ENCODE peak calls at places on chromosomes 11 and 22, in nine cellular contexts. Y, C, D, G, N, Z, B, L and T are unnamed samples.

GRCh38 chr11:119843760-119844330 is 114.8 kb upstream of the NECTIN1 start:
- DNase-seq in D (no peak), C (no peak), Y (no peak), G (no peak), L (no peak), Z (peak; percentile 20), N (no peak), B (no peak), T (no peak)

GRCh38 chr11:71238941-71239340 is 13.4 kb downstream of the SHANK2 start:
- DNase-seq in N (no peak), D (no peak), L (no peak), B (no peak), C (no peak), Z (no peak), Y (no peak), G (no peak), T (no peak)

GRCh38 chr11:57153448-57153847 is 28.3 kb upstream of the LRRC55 start:
- DNase-seq in C (no peak), D (no peak), L (no peak), Z (no peak), B (no peak), N (no peak), G (no peak), Y (no peak), T (no peak)

GRCh38 chr11:62245271-62245753 is 3.3 kb downstream of the SCGB1D2 start:
- DNase-seq in N (peak; percentile 24), L (no peak), B (no peak), G (no peak), Z (peak; percentile 24), C (no peak), Y (no peak), D (no peak), T (no peak)

GRCh38 chr11:87820026-87820425 is 355.2 kb downstream of the RAB38 start:
- DNase-seq in C (no peak), D (no peak), G (no peak), L (no peak), Z (no peak), N (no peak), B (no peak), Y (no peak), T (no peak)

GRCh38 chr11:93329936-93330445 is 551 bp upstream of the DEUP1 start:
- DNase-seq in G (no peak), L (no peak), Z (peak; percentile 2), Y (no peak), D (no peak), B (no peak), C (no peak), N (no peak), T (no peak)

GRCh38 chr22:38882480-38882879 is 10.5 kb upstream of the CBX6 start:
- DNase-seq in D (no peak), Y (no peak), G (no peak), C (no peak), B (no peak), Z (no peak), N (no peak), L (no peak), T (no peak)

GRCh38 chr22:35401863-35402262 is 1.9 kb downstream of the MCM5 start:
- DNase-seq in C (no peak), Z (no peak), L (no peak), G (no peak), Y (no peak), B (no peak), D (no peak), N (no peak), T (no peak)

GRCh38 chr22:37431811-37432707 is 4.8 kb upstream of the ELFN2 start:
- DNase-seq in C (peak; percentile 98), N (no peak), D (peak; percentile 100), L (peak; percentile 95), Z (peak; percentile 75), G (peak; percentile 99), B (no peak), Y (no peak), T (peak; percentile 95)

GRCh38 chr11:61325649-61326414 is 7.1 kb downstream of the DDB1 start:
- DNase-seq in D (no peak), L (no peak), G (no peak), C (no peak), N (no peak), B (no peak), Y (no peak), Z (no peak), T (no peak)

DNA sequence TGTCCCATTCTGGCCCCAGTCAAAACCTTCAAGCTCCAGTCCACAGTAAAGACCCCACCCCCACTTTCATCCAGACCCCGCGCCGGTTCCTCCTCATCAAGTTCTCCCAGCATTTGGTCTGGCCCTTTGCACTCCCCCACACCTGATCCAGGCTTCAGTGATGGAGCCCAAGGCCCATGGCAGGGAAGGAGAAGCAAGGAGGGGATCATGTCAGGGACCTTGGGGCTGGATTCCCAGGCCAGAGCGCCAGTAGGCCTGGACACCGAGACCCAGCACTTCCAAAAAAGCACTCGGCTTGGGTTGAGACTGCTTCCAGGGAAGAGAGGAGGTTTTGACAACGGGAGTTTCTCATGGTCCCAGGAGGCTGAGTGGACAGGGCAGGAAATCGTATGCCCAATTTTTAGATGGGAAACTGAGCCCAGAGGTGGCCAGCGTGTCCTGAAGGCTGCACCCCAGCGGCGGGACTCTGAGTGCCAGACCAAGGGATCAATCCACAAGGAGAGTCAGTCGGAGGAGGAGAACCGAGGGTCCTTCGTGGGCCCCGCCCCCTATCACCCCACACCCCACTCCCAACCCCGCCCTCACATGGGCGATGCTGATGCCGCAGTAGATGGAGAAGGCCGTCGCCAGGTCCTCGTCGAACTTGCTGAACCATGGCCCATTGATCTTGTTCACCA is 90.5 kb downstream of the PDE2A start:
- DNase-seq in N (no peak), B (no peak), G (no peak), L (no peak), D (no peak), Y (no peak), C (no peak), Z (no peak), T (no peak)
- H3K4me3 ChIP-seq in N (no peak overlapping the region), B (no peak overlapping the region), G (no peak overlapping the region), L (no peak overlapping the region), D (no peak overlapping the region), Y (no peak overlapping the region), C (no peak overlapping the region), Z (no peak overlapping the region), T (no peak overlapping the region)

GRCh38 chr11:58926251-58926650 is 13.0 kb upstream of the GLYATL1 start:
- DNase-seq in C (no peak), B (no peak), Z (no peak), L (peak; percentile 38), D (no peak), N (no peak), G (no peak), Y (no peak), T (no peak)

GRCh38 chr11:58924230-58924629 is 15.1 kb upstream of the GLYATL1 start:
- DNase-seq in B (no peak), Z (no peak), N (no peak), G (no peak), D (no peak), Y (no peak), L (no peak), C (no peak), T (no peak)

GRCh38 chr11:58922475-58922874 is 16.8 kb upstream of the GLYATL1 start:
- DNase-seq in C (no peak), Z (no peak), D (no peak), Y (no peak), L (no peak), N (no peak), G (no peak), B (no peak), T (no peak)

GRCh38 chr11:58921778-58922390 is 17.4 kb upstream of the GLYATL1 start:
- DNase-seq in Y (no peak), Z (no peak), G (no peak), N (no peak), C (no peak), B (no peak), L (no peak), D (no peak), T (no peak)

DNA sequence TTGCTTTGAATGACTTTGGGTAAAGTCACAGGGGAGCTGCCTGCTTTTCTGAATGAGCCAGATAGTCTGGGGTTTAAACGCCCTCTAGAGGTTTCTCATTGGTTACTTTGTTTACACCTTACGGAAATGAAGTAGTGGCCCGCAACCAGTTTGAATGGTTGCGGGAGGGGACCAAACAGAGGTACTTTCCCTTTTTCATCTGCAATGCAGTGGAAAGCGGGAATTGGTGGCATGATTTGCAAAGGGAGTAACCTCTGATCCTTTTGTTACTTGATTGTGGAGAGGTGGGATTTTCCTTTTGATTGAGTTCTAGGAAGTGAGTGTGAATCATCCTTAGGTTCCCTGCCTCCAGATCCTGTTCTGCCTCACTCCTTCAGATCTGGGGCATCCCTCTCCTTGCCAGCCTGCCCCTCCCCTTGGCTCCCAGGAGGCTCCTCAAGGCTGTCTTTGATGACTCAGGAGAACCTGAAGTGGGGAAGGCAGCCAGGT is 15.9 kb upstream of the GLYATL1 start:
- DNase-seq in D (no peak), C (peak; percentile 89), N (peak; percentile 67), Z (no peak), Y (peak; percentile 70), G (no peak), B (no peak), L (no peak), T (no peak)
- H3K4me3 ChIP-seq in D (no peak overlapping the region), C (peak overlapping the region; percentile 28), N (no peak overlapping the region), Z (no peak overlapping the region), Y (peak overlapping the region; percentile 2), G (no peak overlapping the region), B (no peak overlapping the region), L (peak overlapping the region; percentile 18), T (peak overlapping the region; percentile 16)

DNA sequence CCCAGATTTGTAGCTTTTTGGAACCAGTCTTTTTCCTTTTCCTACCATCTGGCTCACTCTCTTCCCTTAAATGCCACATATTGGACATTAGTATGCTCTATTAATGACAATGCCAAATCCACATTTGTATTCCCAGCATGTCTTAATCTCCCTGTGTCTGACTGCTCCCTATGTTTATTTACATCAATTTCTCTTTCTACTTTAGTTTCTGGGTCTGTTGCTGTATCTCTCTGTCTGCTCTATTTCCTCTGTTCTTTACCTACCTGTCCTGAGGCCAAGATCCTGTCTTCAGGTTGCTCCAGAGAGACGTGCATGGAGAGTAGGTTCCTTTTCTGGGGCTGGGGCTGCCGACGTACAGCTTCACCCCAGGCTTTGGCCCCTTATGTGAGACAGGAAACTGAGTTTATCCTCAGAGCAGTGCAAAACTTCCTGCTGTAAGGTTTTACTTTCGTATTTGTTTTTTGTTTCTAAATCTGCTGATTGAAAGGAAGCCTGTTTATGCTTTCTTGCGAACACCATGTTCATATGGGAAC is 25.6 kb downstream of the OR2AG2 start:
- DNase-seq in B (no peak), L (no peak), N (peak; percentile 73), Z (no peak), Y (peak; percentile 74), D (no peak), C (no peak), G (no peak), T (no peak)
- H3K4me3 ChIP-seq in B (peak overlapping the region; percentile 55), L (no peak overlapping the region), N (peak overlapping the region; percentile 57), Z (no peak overlapping the region), Y (peak overlapping the region; percentile 52), D (no peak overlapping the region), C (no peak overlapping the region), G (no peak overlapping the region), T (no peak overlapping the region)

DNA sequence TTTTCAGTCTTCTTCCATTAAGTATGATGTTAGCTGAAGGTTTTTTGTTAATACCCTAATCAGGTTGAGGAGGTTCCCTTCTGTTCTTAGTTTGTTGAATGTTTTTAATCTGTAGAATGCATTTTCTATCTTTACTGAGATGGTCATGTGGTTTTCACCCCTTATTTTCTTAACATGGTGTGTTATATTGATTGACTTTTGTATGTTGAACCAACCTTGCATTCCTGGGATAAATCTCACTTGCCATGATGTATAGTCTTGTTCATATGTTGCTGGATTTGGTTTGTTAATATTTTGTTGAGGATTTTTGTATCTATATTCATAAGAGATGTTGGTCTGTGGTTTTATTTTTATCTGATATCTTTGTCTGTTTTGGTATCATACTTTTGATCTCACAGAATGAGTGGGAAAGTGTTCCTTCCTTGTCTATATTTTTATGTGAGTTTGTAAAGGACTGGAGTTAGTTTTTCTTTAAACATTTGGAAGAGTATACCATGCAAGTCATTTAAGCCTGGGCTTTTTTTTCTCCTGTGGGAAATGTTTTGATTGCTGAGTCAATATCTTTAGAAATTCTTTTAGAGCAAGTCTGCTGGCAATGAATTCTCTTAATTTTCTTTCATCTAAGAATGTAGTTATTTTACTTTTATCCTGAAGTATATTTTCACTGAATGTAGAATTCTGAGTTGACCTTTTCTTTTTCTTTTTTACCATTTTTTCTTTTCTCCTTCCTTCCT is 5.5 kb upstream of the P4HA3 start:
- DNase-seq in B (no peak), L (no peak), D (no peak), G (no peak), N (no peak), Z (no peak), C (no peak), Y (no peak), T (no peak)
- H3K4me3 ChIP-seq in B (no peak overlapping the region), L (no peak overlapping the region), D (no peak overlapping the region), G (no peak overlapping the region), N (no peak overlapping the region), Z (no peak overlapping the region), C (no peak overlapping the region), Y (no peak overlapping the region), T (no peak overlapping the region)